ENCODE peak calls at places on chromosomes 7 and 10, in eight cellular contexts. L, O, Y, I, K, T, X and S are unnamed samples. For H3K36me3 and H3K27me3, the result is how much of the 10 kb centered on the place peaks cover.

GRCh38 chr7:104926905-104927454 is 87.0 kb upstream of the KMT2E start:
- DNase-seq in L (peak), O (no peak), Y (peak), I (no peak), K (no peak), T (no peak), X (peak), S (no peak)

GRCh38 chr7:40810274-40810673 is 675.5 kb downstream of the SUGCT start:
- DNase-seq in L (no peak), O (no peak), Y (no peak), I (no peak), K (no peak), T (no peak), X (no peak), S (no peak)

GRCh38 chr10:126062132-126063032 is 166.0 kb downstream of the FANK1 start:
- DNase-seq in L (no peak), O (peak), Y (no peak), I (peak), K (no peak), T (peak), X (peak), S (no peak)

GRCh38 chr10:45274364-45274763 is 41.0 kb downstream of the OR13A1 start:
- DNase-seq in L (no peak), O (no peak), Y (no peak), I (no peak), K (no peak), T (no peak), X (no peak), S (no peak)

GRCh38 chr7:50838675-50839377 is 56.1 kb upstream of the GRB10 start:
- DNase-seq in L (no peak), O (no peak), Y (no peak), I (no peak), K (no peak), T (peak), X (no peak), S (no peak)

GRCh38 chr7:26584964-26585650 is 279.3 kb downstream of the SKAP2 start:
- DNase-seq in L (no peak), O (no peak), Y (no peak), I (no peak), K (no peak), T (no peak), X (no peak), S (no peak)

GRCh38 chr7:100402241-100402640 is 26.3 kb downstream of the ZCWPW1 start:
- DNase-seq in L (no peak), O (no peak), Y (no peak), I (no peak), K (no peak), T (no peak), X (no peak), S (no peak)

GRCh38 chr7:111292026-111292430 is 201.1 kb downstream of the LRRN3 start:
- DNase-seq in L (no peak), O (no peak), Y (no peak), I (no peak), K (no peak), T (no peak), X (no peak), S (no peak)

GRCh38 chr7:133053321-133053891 is 28.5 kb downstream of the CHCHD3 start:
- DNase-seq in L (no peak), O (no peak), Y (no peak), I (no peak), K (no peak), T (peak), X (no peak), S (no peak)

GRCh38 chr10:118430190-118430589 is 88.1 kb upstream of the FAM204A start:
- DNase-seq in L (no peak), O (no peak), Y (no peak), I (no peak), K (no peak), T (no peak), X (no peak), S (no peak)

GRCh38 chr10:78212134-78212785 is 178.6 kb downstream of the RPS24 start:
- DNase-seq in L (no peak), O (no peak), Y (peak), I (no peak), K (no peak), T (peak), X (no peak), S (no peak)

GRCh38 chr7:101179117-101179779 is 845 bp downstream of the NAT16 start:
- DNase-seq in L (no peak), O (no peak), Y (no peak), I (no peak), K (no peak), T (no peak), X (no peak), S (no peak)

GRCh38 chr7:45902820-45903219 is 14.5 kb downstream of the IGFBP1 start:
- DNase-seq in L (no peak), O (no peak), Y (no peak), I (no peak), K (no peak), T (no peak), X (no peak), S (no peak)

GRCh38 chr10:124465003-124465776 is 3.6 kb downstream of the LHPP start:
- DNase-seq in L (no peak), O (no peak), Y (no peak), I (peak), K (no peak), T (no peak), X (no peak), S (no peak)

GRCh38 chr10:133104076-133104965 is 16.6 kb downstream of the ADGRA1 start:
- DNase-seq in L (no peak), O (no peak), Y (no peak), I (no peak), K (no peak), T (no peak), X (no peak), S (no peak)

GRCh38 chr10:97542169-97543024 is 30.2 kb upstream of the ANKRD2 start:
- DNase-seq in L (no peak), O (peak), Y (peak), I (peak), K (no peak), T (peak), X (peak), S (no peak)

GRCh38 chr10:90723416-90724068 is 134.3 kb downstream of the HTR7 start:
- DNase-seq in L (no peak), O (no peak), Y (no peak), I (no peak), K (peak), T (no peak), X (no peak), S (no peak)

GRCh38 chr10:12597800-12598750 is 248.7 kb downstream of the CAMK1D start:
- DNase-seq in L (no peak), O (no peak), Y (no peak), I (no peak), K (no peak), T (no peak), X (no peak), S (no peak)

GRCh38 chr7:97419898-97420297 is 302.4 kb downstream of the SDHAF3 start:
- DNase-seq in L (no peak), O (no peak), Y (no peak), I (no peak), K (no peak), T (no peak), X (no peak), S (no peak)

GRCh38 chr7:569071-569855 is 49.6 kb upstream of the PDGFA start:
- DNase-seq in L (no peak), O (no peak), Y (no peak), I (no peak), K (no peak), T (no peak), X (no peak), S (no peak)

GRCh38 chr7:18927134-18927533 is 190.3 kb downstream of the TWIST1 start:
- DNase-seq in L (no peak), O (no peak), Y (no peak), I (no peak), K (no peak), T (no peak), X (no peak), S (no peak)

GRCh38 chr7:26151953-26152781 is at the start of gene NFE2L3:
- DNase-seq in L (peak), O (peak), Y (peak), I (peak), K (peak), T (peak), X (peak), S (peak)

GRCh38 chr7:3984456-3984855 is 683.4 kb downstream of the SDK1 start:
- DNase-seq in L (no peak), O (peak), Y (no peak), I (no peak), K (no peak), T (no peak), X (no peak), S (no peak)

GRCh38 chr10:87861034-87861433 is 2.3 kb downstream of the KLLN start:
- DNase-seq in L (no peak), O (no peak), Y (no peak), I (no peak), K (no peak), T (no peak), X (no peak), S (no peak)

GRCh38 chr10:48834189-48834965 is 105.3 kb downstream of the LRRC18 start:
- DNase-seq in L (no peak), O (no peak), Y (no peak), I (no peak), K (no peak), T (no peak), X (peak), S (no peak)

DNA sequence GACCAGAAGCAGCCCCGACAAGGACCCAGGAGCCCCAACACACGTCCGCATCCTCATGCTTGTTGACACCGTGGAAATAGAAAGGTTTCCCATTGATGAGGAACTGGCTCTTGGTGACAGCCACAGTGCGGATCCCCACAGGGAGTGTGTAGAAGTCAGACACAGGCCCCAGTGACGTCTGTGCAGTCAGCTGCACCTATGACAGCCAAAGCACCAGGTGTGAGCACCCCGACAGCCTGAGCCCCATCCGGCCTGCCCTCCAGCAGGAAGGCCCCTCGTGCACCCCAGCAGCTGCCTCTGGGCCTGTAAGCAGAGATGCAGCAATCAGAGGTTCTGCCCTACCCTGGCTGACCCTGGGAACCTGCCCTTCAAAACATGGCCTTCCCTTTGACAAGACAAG is 7.1 kb downstream of the GUSB start:
- DNase-seq in L (no peak), O (peak), Y (no peak), I (no peak), K (no peak), T (no peak), X (no peak), S (no peak)
- H3K36me3 ChIP-seq in L (under half), O (under half), Y (half or more), I (under half), K (under half), T (under half), X (under half), S (under half)

GRCh38 chr10:102243304-102243703 is 2.0 kb upstream of the PITX3 start:
- DNase-seq in L (no peak), O (no peak), Y (no peak), I (no peak), K (no peak), T (no peak), X (no peak), S (no peak)

GRCh38 chr10:102242118-102242485 is 790 bp upstream of the PITX3 start:
- DNase-seq in L (no peak), O (no peak), Y (no peak), I (no peak), K (no peak), T (no peak), X (no peak), S (no peak)

GRCh38 chr10:102241444-102242117 is at the start of gene PITX3:
- DNase-seq in L (peak), O (peak), Y (no peak), I (peak), K (peak), T (peak), X (peak), S (peak)

GRCh38 chr10:102241037-102241443 is 272 bp downstream of the PITX3 start:
- DNase-seq in L (no peak), O (no peak), Y (no peak), I (no peak), K (no peak), T (no peak), X (no peak), S (no peak)

GRCh38 chr10:102240467-102241036 is 760 bp downstream of the PITX3 start:
- DNase-seq in L (no peak), O (no peak), Y (no peak), I (no peak), K (no peak), T (no peak), X (no peak), S (no peak)
- H3K27me3 ChIP-seq in L (under half), O (under half), Y (under half), I (under half), K (under half), T (under half), X (under half), S (under half)

DNA sequence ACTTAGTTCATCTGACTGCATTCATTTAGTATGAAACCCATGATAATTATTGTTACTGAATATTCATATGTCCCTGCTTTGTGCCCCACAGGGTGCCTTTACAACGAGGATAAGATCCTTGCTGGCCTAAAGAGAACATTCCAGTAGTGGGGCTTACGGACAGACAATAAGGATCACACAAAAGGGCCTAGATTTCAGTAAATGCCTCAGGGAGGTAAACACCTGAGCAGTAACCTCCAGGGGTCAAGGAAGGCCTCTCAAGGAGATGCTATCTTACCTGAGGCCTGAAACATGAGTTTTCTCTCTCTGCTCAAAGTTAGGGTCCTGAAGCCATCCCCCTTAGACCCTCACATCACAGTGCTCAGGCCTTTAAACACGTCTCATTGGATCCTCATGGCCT is 228.7 kb downstream of the TCF7L2 start:
- DNase-seq in L (no peak), O (no peak), Y (no peak), I (no peak), K (no peak), T (no peak), X (no peak), S (no peak)
- H3K36me3 ChIP-seq in L (under half), O (under half), Y (under half), I (under half), K (under half), T (under half), X (under half), S (under half)

DNA sequence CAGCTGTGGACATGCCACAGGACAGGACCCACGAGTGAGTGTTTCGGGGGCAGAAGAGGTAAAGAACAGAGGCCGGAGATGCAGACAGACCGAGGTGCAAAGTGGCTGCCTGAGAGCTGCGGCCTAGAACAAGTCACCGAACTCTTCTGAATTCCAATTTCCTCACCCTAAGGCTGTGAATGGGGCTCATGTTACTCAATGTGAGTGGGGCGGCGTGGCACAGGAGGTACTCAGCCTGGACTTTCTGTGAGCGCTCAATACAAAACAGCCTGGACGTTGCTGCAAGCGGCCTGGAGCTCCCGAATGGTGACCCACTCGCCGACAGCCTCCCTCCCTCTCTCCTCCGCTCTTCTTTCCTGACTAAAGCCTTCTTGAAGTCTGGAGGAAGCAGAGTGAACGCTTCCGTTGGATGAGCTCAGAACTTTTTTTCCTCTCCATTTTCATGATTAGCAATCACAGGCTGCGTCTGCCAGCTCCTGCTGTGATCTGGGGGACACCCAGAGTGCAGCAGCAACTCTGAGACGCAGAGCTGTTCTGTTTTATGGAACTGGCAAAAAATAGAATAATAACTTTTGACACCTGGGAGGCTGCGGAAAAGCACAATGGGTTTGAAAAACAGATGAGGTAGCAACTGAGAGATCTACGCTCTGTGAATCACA is 108.5 kb downstream of the PTPRN2 start:
- DNase-seq in L (no peak), O (no peak), Y (no peak), I (no peak), K (no peak), T (no peak), X (no peak), S (no peak)
- H3K27me3 ChIP-seq in L (under half), O (under half), Y (under half), I (under half), K (under half), T (under half), X (under half), S (under half)

GRCh38 chr7:135186841-135187253 is 16.3 kb upstream of the CYREN start:
- DNase-seq in L (no peak), O (no peak), Y (no peak), I (no peak), K (no peak), T (no peak), X (peak), S (no peak)

GRCh38 chr7:135186261-135186540 is 15.7 kb upstream of the CYREN start:
- DNase-seq in L (no peak), O (no peak), Y (no peak), I (no peak), K (no peak), T (no peak), X (no peak), S (no peak)

GRCh38 chr7:135184254-135184841 is 13.8 kb upstream of the CYREN start:
- DNase-seq in L (no peak), O (no peak), Y (no peak), I (no peak), K (no peak), T (no peak), X (peak), S (no peak)

GRCh38 chr7:135183478-135183877 is 13.0 kb upstream of the CYREN start:
- DNase-seq in L (no peak), O (no peak), Y (no peak), I (no peak), K (no peak), T (no peak), X (no peak), S (no peak)

DNA sequence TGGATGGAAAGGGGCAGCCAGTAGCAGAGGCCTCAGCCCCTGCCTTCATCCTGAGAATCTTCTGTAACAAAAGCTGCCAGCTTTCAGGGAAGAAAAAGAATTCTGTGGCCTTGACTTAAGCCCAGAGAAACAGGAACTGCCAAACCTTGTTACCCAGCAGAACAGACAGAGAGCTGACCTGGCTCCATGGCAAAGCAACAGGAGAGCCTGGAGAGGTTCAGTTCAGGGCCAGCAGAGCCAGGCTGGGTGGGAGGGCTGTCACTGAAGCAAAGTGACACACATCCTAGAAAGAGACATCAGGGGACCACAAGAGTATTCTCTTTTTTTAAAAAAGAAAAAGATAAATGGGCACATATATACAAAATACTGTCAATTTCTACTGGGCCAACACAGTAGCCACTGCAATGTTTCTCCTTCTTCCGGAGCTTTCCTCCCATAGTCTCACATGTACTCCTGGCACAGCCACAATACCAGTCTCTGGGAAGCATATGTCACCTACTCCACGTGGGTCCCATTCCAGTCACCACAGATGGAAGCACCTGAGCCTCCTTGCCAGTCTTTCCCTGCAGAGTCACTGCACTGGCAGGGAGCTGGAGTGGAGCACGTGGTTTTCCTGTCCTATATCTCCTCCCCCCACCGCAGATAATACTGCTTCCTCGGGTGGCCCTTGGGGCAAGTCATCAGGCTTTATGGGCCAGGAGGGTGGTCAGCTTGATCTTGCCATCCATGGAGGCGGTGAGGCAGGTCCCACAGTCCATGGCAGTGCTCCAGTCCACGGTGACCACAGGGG is 15.2 kb upstream of the CYREN start:
- DNase-seq in L (no peak), O (no peak), Y (no peak), I (no peak), K (no peak), T (no peak), X (peak), S (no peak)
- H3K36me3 ChIP-seq in L (under half), O (under half), Y (under half), I (under half), K (under half), T (under half), X (under half), S (under half)

DNA sequence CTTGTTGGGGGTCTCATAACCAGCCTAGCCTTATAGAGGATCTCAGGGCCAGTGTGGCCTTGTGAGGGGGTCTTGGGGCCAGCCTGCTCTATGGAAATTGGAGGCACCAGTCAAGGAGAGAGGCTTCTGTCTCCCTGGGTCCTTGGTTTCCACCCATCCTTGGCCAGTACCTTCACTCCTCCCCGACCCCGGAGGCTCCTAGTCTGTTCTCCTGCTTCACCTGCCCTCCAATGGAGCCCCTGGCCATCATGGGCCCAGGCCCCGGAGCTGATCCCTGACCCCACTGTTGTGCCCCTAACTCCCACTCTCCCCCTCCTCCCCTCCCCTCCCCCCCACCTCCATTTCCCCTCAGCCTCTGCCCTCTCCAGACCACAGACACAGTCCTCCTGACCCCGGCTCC is 29.7 kb downstream of the RASGEF1A start:
- DNase-seq in L (no peak), O (peak), Y (peak), I (no peak), K (no peak), T (peak), X (peak), S (no peak)
- H3K27me3 ChIP-seq in L (under half), O (under half), Y (under half), I (under half), K (under half), T (under half), X (under half), S (under half)

GRCh38 chr10:996031-996430 is 7.8 kb downstream of the GTPBP4 start:
- DNase-seq in L (no peak), O (no peak), Y (no peak), I (no peak), K (no peak), T (no peak), X (no peak), S (no peak)

GRCh38 chr10:997266-998022 is 9.2 kb downstream of the GTPBP4 start:
- DNase-seq in L (no peak), O (no peak), Y (no peak), I (no peak), K (no peak), T (no peak), X (no peak), S (no peak)

GRCh38 chr10:994836-995558 is 6.8 kb downstream of the GTPBP4 start:
- DNase-seq in L (no peak), O (no peak), Y (no peak), I (no peak), K (no peak), T (no peak), X (no peak), S (no peak)

GRCh38 chr10:992523-993340 is 4.5 kb downstream of the GTPBP4 start:
- DNase-seq in L (no peak), O (no peak), Y (no peak), I (no peak), K (no peak), T (no peak), X (no peak), S (no peak)

GRCh38 chr10:995559-995926 is 7.3 kb downstream of the GTPBP4 start:
- DNase-seq in L (no peak), O (no peak), Y (no peak), I (no peak), K (no peak), T (no peak), X (no peak), S (no peak)
- H3K36me3 ChIP-seq in L (half or more), O (under half), Y (under half), I (under half), K (half or more), T (under half), X (under half), S (under half)